ENCODE peak calls at places on chromosomes 2 and 18, in six cellular contexts. T, Q, E, S, H and V are unnamed samples.
A peak's percentile ranks its signal among the peaks of the same experiment; 100 is the strongest.

GRCh38 chr2:84959045-84959493 is 11.9 kb upstream of the KCMF1 start:
- DNase-seq in T (no peak), Q (peak; percentile 77), E (no peak), S (no peak), H (no peak), V (no peak)

GRCh38 chr2:56015631-56016251 is 92.2 kb upstream of the EFEMP1 start:
- DNase-seq in T (no peak), Q (no peak), E (no peak), S (no peak), H (no peak), V (no peak)

GRCh38 chr2:212245868-212246267 is 292.7 kb downstream of the ERBB4 start:
- DNase-seq in T (no peak), Q (no peak), E (no peak), S (no peak), H (no peak), V (no peak)

GRCh38 chr2:26076001-26076587 is 42.2 kb downstream of the RAB10 start:
- DNase-seq in T (no peak), Q (no peak), E (no peak), S (no peak), H (no peak), V (peak; percentile 76)

GRCh38 chr18:58991127-58991798 is 126.6 kb downstream of the ZNF532 start:
- DNase-seq in T (peak; percentile 85), Q (peak; percentile 44), E (peak; percentile 80), S (no peak), H (no peak), V (no peak)

GRCh38 chr18:10400534-10400933 is 53.9 kb upstream of the APCDD1 start:
- DNase-seq in T (no peak), Q (no peak), E (peak; percentile 48), S (no peak), H (no peak), V (no peak)

GRCh38 chr2:99066602-99067001 is 74.9 kb upstream of the C2orf15 start:
- DNase-seq in T (peak; percentile 61), Q (peak; percentile 70), E (peak; percentile 88), S (no peak), H (no peak), V (peak; percentile 11)

GRCh38 chr18:62399781-62400308 is 74.7 kb downstream of the TNFRSF11A start:
- DNase-seq in T (no peak), Q (peak; percentile 7), E (peak; percentile 49), S (no peak), H (no peak), V (peak; percentile 64)

GRCh38 chr18:43161528-43161927 is 46.0 kb upstream of the RIT2 start:
- DNase-seq in T (no peak), Q (peak; percentile 88), E (no peak), S (no peak), H (no peak), V (no peak)

GRCh38 chr2:164430166-164430783 is 191.0 kb downstream of the GRB14 start:
- DNase-seq in T (no peak), Q (peak; percentile 69), E (peak; percentile 43), S (no peak), H (no peak), V (peak; percentile 17)

GRCh38 chr2:212939777-212940531 is 211.5 kb downstream of the IKZF2 start:
- DNase-seq in T (no peak), Q (no peak), E (no peak), S (no peak), H (peak; percentile 67), V (peak; percentile 97)

GRCh38 chr2:165277295-165277694 is 38.1 kb downstream of the SCN2A start:
- DNase-seq in T (no peak), Q (peak; percentile 19), E (no peak), S (no peak), H (no peak), V (no peak)

DNA sequence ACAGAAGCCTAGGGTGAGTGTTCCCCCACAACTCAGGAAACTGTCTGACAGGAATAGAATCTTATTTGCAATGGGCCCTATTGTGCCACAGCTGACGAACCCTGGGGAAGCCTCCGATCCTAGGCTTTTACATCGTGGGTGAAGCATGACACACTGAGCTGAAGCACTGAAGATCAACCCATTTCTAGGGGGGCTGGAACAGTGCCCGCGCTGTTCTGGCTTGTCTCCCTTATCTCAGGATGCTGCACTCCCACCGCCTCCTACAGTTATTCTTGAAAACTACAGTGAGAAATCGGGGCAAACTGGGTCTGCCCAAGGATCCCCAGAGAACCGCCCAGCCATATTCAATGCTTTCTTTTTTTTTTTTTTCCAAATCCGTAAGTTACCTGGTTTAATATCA is 41.1 kb downstream of the NETO1 start:
- DNase-seq in T (no peak), Q (no peak), E (no peak), S (no peak), H (no peak), V (no peak)
- TF ChIP-seq CTCF in T (no peak), Q (no peak), E (no peak), S (no peak), H (no peak), V (no peak)

DNA sequence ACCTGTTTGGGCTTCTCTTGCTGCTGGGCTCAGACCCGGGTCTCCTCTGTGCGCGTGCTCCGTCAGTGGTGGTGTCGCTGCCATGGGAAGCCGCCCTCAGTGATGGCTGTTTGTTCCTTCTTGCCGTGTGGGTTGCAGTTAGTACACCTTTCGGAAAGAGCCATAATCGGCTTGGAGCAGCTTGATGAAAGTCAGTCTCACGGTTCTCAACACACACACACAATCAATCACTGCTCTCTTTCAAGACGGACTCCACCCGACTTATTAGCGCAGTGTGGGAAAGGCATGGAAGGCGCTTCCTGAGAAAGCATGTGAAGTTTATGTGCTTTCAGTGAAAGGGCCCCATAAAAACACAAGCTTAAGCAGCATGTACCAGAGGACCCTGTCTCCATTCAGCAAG is 64.1 kb downstream of the SOX11 start:
- DNase-seq in T (no peak), Q (no peak), E (no peak), S (no peak), H (no peak), V (no peak)
- H3K4me3 ChIP-seq in T (no peak overlapping the region), Q (no peak overlapping the region), E (no peak overlapping the region), S (no peak overlapping the region), H (no peak overlapping the region), V (no peak overlapping the region)

GRCh38 chr2:42041377-42042127 is 6.3 kb upstream of the PKDCC start:
- DNase-seq in T (no peak), Q (no peak), E (no peak), S (no peak), H (no peak), V (no peak)
- TF ChIP-seq CTCF in T (peak; percentile 20), Q (no peak), E (no peak), S (no peak), H (no peak), V (no peak)

GRCh38 chr2:169827272-169828140 is at the start of gene UBR3:
- DNase-seq in T (peak; percentile 60), Q (peak; percentile 93), E (peak; percentile 94), S (peak; percentile 97), H (peak; percentile 92), V (peak; percentile 61)
- H3K4me3 ChIP-seq in T (peak within 1 kb of the TSS; percentile 62), Q (peak within 1 kb of the TSS; percentile 97), E (peak within 1 kb of the TSS; percentile 61), S (peak within 1 kb of the TSS; percentile 95), H (peak within 1 kb of the TSS; percentile 99), V (peak within 1 kb of the TSS; percentile 73)

GRCh38 chr2:193935114-193935513 is 1721.9 kb upstream of the SLC39A10 start:
- DNase-seq in T (no peak), Q (no peak), E (no peak), S (no peak), H (no peak), V (no peak)
- TF ChIP-seq CTCF in T (no peak), Q (no peak), E (no peak), S (no peak), H (no peak), V (no peak)

DNA sequence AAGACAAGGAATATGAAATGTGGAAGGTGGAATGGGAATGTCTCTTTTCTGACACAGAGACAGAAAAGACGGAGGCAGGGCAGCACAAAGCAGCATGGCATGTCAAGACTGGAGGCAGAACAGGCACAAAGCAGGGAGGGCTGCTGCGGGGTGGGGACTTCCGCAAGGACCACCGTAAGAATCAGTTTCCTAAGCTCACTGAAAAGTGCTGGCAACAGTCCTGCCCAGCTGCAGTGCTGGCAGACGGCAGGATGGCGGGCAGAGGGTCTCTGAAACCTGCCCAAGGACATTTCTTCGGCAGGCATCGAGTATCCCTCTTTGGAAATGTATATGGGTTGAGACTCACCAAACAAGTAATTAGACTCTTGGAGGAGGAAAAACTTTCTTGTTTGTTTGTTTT is 54.9 kb downstream of the FAM178B start:
- DNase-seq in T (no peak), Q (no peak), E (no peak), S (peak; percentile 18), H (no peak), V (no peak)
- H3K4me3 ChIP-seq in T (no peak overlapping the region), Q (no peak overlapping the region), E (no peak overlapping the region), S (no peak overlapping the region), H (no peak overlapping the region), V (no peak overlapping the region)

DNA sequence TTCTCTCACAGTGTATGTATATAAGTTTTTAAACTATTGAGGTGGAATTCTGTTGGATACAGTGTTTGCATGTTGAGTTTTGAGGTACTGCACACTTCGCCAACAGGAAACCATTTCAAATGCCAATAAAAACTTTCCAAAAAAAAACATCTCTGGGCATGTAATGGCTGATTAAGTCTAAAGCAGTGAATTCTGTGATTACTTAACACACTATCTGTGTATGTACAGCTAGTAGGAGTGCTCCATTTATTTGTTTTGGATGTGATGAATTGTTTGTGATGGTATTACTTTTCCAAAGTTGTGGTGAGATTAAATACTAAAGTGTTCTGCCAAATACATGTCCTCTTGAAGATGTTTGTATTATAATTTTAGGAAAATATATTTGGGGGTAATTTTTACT is 31.1 kb downstream of the MMADHC start:
- DNase-seq in T (no peak), Q (no peak), E (no peak), S (no peak), H (no peak), V (peak; percentile 66)
- TF ChIP-seq CTCF in T (no peak), Q (no peak), E (no peak), S (no peak), H (no peak), V (no peak)

GRCh38 chr2:221569342-221570278 is 2.5 kb downstream of the EPHA4 start:
- DNase-seq in T (no peak), Q (no peak), E (no peak), S (no peak), H (no peak), V (no peak)
- H3K4me3 ChIP-seq in T (no peak overlapping the region), Q (no peak overlapping the region), E (no peak overlapping the region), S (peak overlapping the region; percentile 93), H (no peak overlapping the region), V (no peak overlapping the region)

DNA sequence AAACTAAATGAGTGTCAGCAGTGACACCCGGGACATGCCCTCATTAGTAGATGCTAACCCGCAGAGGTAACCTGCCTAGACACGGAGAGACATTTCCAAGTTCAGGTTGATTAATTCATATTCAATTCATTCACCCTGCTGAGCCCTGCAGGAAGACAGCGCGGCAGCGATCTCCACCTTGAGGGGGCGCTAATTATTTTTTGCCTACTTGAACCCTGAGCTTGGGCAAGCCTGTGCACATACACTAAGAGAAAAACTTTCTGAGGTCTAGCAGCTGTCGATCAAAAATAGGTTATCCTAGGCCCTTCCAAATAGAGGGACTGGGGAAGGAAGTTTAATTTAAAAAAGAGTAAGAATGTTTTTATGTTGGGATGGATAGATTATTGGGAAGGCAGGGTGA is 1.3 kb upstream of the LYPD6 start:
- DNase-seq in T (no peak), Q (no peak), E (peak; percentile 41), S (no peak), H (no peak), V (no peak)
- TF ChIP-seq CTCF in T (peak; percentile 31), Q (no peak), E (peak; percentile 21), S (peak; percentile 7), H (peak; percentile 37), V (no peak)

GRCh38 chr2:200306719-200306968 is 151 bp downstream of the SPATS2L start:
- DNase-seq in T (no peak), Q (no peak), E (no peak), S (no peak), H (no peak), V (no peak)
- H3K4me3 ChIP-seq in T (peak overlapping the region; percentile 76), Q (peak overlapping the region; percentile 74), E (peak overlapping the region; percentile 69), S (peak overlapping the region; percentile 90), H (peak overlapping the region; percentile 85), V (peak overlapping the region; percentile 60)